ENCODE peak calls at places on chromosomes 3 and 15, in six cellular contexts. One of them, this sample, is unnamed.

GRCh38 chr3:38627956-38628355 is 21.5 kb downstream of the SCN5A start:
- DNase-seq in A549: peak; percentile 37
- DNase-seq in IMR-90: no peak
- DNase-seq in suprapubic skin: no peak
- DNase-seq in ovary: no peak
- DNase-seq in breast epithelium: no peak
- DNase-seq in this sample: no peak

GRCh38 chr15:39413558-39413957 is 167.3 kb upstream of the THBS1 start:
- DNase-seq in A549: no peak
- DNase-seq in IMR-90: peak; percentile 35
- DNase-seq in suprapubic skin: no peak
- DNase-seq in ovary: no peak
- DNase-seq in breast epithelium: no peak
- DNase-seq in this sample: no peak

GRCh38 chr3:51390600-51391074 is 448 bp upstream of the RBM15B start:
- DNase-seq in A549: no peak
- DNase-seq in IMR-90: no peak
- DNase-seq in suprapubic skin: no peak
- DNase-seq in ovary: no peak
- DNase-seq in breast epithelium: no peak
- DNase-seq in this sample: no peak

GRCh38 chr3:131988209-131988608 is 46.6 kb downstream of the CPNE4 start:
- DNase-seq in A549: no peak
- DNase-seq in IMR-90: no peak
- DNase-seq in suprapubic skin: no peak
- DNase-seq in ovary: no peak
- DNase-seq in breast epithelium: no peak
- DNase-seq in this sample: no peak

GRCh38 chr3:18579659-18580058 is 154.5 kb upstream of the SATB1 start:
- DNase-seq in A549: no peak
- DNase-seq in IMR-90: no peak
- DNase-seq in suprapubic skin: no peak
- DNase-seq in ovary: no peak
- DNase-seq in breast epithelium: no peak
- DNase-seq in this sample: no peak

GRCh38 chr3:46913644-46914043 is 36.1 kb downstream of the PTH1R start:
- DNase-seq in A549: no peak
- DNase-seq in IMR-90: peak; percentile 81
- DNase-seq in suprapubic skin: no peak
- DNase-seq in ovary: no peak
- DNase-seq in breast epithelium: peak; percentile 74
- DNase-seq in this sample: no peak

GRCh38 chr15:56249080-56249479 is 5.4 kb upstream of the RFX7 start:
- DNase-seq in A549: no peak
- DNase-seq in IMR-90: peak; percentile 58
- DNase-seq in suprapubic skin: no peak
- DNase-seq in ovary: no peak
- DNase-seq in breast epithelium: no peak
- DNase-seq in this sample: no peak

GRCh38 chr3:132543016-132543739 is 53.9 kb upstream of the ACKR4 start:
- DNase-seq in A549: no peak
- DNase-seq in IMR-90: peak; percentile 97
- DNase-seq in suprapubic skin: no peak
- DNase-seq in ovary: no peak
- DNase-seq in breast epithelium: no peak
- DNase-seq in this sample: no peak

GRCh38 chr15:55627730-55628368 is 39.7 kb upstream of the PYGO1 start:
- DNase-seq in A549: peak; percentile 89
- DNase-seq in IMR-90: peak; percentile 95
- DNase-seq in suprapubic skin: no peak
- DNase-seq in ovary: no peak
- DNase-seq in breast epithelium: no peak
- DNase-seq in this sample: no peak

DNA sequence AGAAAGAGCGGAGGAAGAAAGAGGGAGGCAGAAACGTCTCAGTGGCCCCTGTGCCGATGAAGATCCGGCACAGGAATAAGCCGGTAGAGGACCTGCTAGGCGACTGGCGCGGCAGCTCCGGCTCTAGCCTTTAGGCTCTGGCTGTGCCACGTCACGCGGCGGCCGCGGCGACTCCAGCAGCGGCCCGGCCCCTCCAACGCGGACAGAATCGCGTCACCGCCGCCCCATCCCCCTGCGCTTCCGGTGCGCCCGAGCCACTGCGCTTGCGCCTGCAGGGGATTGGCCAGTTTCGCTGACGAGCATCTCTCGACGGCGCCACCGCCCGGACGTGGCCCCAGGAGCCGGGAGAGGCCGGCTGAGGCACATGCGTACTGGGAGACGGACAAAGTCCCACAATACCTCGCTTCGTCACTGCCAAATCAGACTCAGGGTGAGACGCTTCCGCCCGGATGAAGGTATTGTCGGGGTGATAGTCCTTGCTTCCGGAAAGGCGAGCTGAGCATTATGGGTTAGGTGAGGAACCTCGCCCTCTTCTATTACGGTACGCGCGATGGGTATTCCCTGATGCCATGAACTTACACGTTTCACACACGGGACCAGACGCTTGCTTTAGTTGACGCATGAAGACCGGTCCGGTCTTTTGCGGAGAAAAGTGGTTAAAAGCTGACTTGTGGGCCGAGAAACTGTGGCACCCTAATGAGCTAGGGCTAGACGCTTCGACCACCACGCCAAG is at the start of gene ARF4:
- DNase-seq in A549: peak; percentile 96
- DNase-seq in IMR-90: peak; percentile 99
- DNase-seq in suprapubic skin: peak; percentile 99
- DNase-seq in ovary: peak; percentile 99
- DNase-seq in breast epithelium: peak; percentile 99
- DNase-seq in this sample: peak; percentile 100
- TF ChIP-seq POLR2A in A549: peak; percentile 78
- TF ChIP-seq POLR2A in IMR-90: peak; percentile 99
- TF ChIP-seq POLR2A in suprapubic skin: peak; percentile 88
- TF ChIP-seq POLR2A in ovary: peak; percentile 98
- TF ChIP-seq POLR2A in breast epithelium: peak; percentile 94
- TF ChIP-seq POLR2A in this sample: peak; percentile 98

DNA sequence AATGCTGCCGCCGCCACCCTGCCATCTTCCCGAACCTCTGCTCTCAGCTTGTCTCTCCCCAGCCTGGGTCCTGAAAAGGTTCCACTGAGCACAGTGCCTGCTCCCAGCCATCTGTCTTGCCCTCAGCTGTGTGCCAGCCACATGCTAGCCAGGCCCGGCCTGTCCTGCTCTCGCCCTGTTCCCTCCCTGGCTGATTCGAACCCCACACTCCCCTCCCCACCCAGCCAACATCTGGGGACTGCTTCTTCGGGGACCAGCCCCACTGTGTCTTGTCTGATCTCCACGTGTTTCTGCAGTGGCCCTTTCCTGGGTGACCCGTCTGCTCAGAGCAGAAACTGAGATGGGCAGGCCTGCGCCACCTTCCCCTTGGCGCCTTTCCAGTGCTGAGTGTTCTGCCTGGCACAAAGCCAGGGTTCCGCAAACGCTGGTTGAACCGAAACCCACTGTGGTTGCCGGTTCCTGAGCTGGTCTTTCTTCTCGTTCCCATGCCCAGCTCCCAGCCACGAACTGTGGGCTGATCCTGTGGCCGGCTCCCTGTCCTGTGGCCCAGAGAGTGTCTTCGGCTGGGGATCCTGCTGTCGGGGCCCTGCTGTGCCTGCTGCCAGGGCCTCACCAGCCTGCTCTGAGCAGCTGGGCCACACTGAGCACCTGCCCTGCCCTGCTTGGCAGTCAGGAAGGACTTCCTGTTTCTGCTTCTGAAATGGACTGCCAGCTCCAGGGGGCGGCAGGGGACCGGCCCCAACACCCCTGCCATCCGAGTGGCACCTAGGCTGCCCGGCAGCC is 62.7 kb upstream of the KLF13 start:
- DNase-seq in A549: no peak
- DNase-seq in IMR-90: no peak
- DNase-seq in suprapubic skin: peak; percentile 85
- DNase-seq in ovary: peak; percentile 32
- DNase-seq in breast epithelium: peak; percentile 58
- DNase-seq in this sample: peak; percentile 94
- H3K4me1 ChIP-seq in A549: peaks cover 24% of the 10 kb centered on the region
- H3K4me1 ChIP-seq in IMR-90: no peaks in the 10 kb centered on the region
- H3K4me1 ChIP-seq in suprapubic skin: peaks cover 39% of the 10 kb centered on the region
- H3K4me1 ChIP-seq in ovary: no peaks in the 10 kb centered on the region
- H3K4me1 ChIP-seq in breast epithelium: peaks cover 2% of the 10 kb centered on the region
- H3K4me1 ChIP-seq in this sample: peaks cover 33% of the 10 kb centered on the region

GRCh38 chr3:14178247-14179113 is at the start of the genes LSM3 and XPC:
- DNase-seq in A549: peak; percentile 90
- DNase-seq in IMR-90: peak; percentile 99
- DNase-seq in suprapubic skin: peak; percentile 98
- DNase-seq in ovary: peak; percentile 98
- DNase-seq in breast epithelium: peak; percentile 96
- DNase-seq in this sample: peak; percentile 99
- TF ChIP-seq POLR2A in A549: peak; percentile 87
- TF ChIP-seq POLR2A in IMR-90: peak; percentile 96
- TF ChIP-seq POLR2A in suprapubic skin: peak; percentile 91
- TF ChIP-seq POLR2A in ovary: peak; percentile 98
- TF ChIP-seq POLR2A in breast epithelium: peak; percentile 95
- TF ChIP-seq POLR2A in this sample: peak; percentile 82

DNA sequence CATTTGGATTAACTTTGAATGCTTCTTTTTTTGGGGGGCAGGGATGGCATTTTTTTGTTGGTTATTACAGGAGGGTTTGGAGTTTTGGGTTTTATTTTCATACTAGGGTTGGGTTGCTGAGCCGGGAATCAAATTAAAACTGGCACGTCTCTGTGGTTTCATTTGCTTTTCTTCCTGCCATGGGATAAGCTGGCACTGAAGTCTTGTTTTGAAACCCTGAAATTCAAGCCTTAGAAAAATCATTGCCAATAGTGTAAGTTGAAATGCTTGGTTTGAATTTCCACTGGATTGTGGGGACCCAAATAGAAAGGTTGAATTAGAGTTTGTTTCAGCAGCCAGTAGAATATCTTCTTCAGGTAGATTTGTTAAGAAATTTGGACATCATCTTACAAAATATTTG is 193.1 kb upstream of the DCBLD2 start:
- DNase-seq in A549: no peak
- DNase-seq in IMR-90: no peak
- DNase-seq in suprapubic skin: no peak
- DNase-seq in ovary: no peak
- DNase-seq in breast epithelium: no peak
- DNase-seq in this sample: no peak
- H3K4me1 ChIP-seq in A549: no peaks in the 10 kb centered on the region
- H3K4me1 ChIP-seq in IMR-90: no peaks in the 10 kb centered on the region
- H3K4me1 ChIP-seq in suprapubic skin: no peaks in the 10 kb centered on the region
- H3K4me1 ChIP-seq in ovary: no peaks in the 10 kb centered on the region
- H3K4me1 ChIP-seq in breast epithelium: no peaks in the 10 kb centered on the region
- H3K4me1 ChIP-seq in this sample: no peaks in the 10 kb centered on the region

GRCh38 chr15:40763801-40764765 is at the start of gene GCHFR:
- DNase-seq in A549: peak; percentile 67
- DNase-seq in IMR-90: peak; percentile 47
- DNase-seq in suprapubic skin: peak; percentile 92
- DNase-seq in ovary: peak; percentile 86
- DNase-seq in breast epithelium: peak; percentile 79
- DNase-seq in this sample: no peak
- TF ChIP-seq POLR2A in A549: peak; percentile 6
- TF ChIP-seq POLR2A in IMR-90: no peak
- TF ChIP-seq POLR2A in suprapubic skin: no peak
- TF ChIP-seq POLR2A in ovary: peak; percentile 38
- TF ChIP-seq POLR2A in breast epithelium: no peak
- TF ChIP-seq POLR2A in this sample: no peak

GRCh38 chr3:41369838-41370237 is 170.5 kb downstream of the CTNNB1 start:
- DNase-seq in A549: no peak
- DNase-seq in IMR-90: no peak
- DNase-seq in suprapubic skin: no peak
- DNase-seq in ovary: no peak
- DNase-seq in breast epithelium: no peak
- DNase-seq in this sample: no peak
- H3K4me1 ChIP-seq in A549: no peaks in the 10 kb centered on the region
- H3K4me1 ChIP-seq in IMR-90: no peaks in the 10 kb centered on the region
- H3K4me1 ChIP-seq in suprapubic skin: peaks cover 12% of the 10 kb centered on the region
- H3K4me1 ChIP-seq in ovary: no peaks in the 10 kb centered on the region
- H3K4me1 ChIP-seq in breast epithelium: no peaks in the 10 kb centered on the region
- H3K4me1 ChIP-seq in this sample: no peaks in the 10 kb centered on the region

DNA sequence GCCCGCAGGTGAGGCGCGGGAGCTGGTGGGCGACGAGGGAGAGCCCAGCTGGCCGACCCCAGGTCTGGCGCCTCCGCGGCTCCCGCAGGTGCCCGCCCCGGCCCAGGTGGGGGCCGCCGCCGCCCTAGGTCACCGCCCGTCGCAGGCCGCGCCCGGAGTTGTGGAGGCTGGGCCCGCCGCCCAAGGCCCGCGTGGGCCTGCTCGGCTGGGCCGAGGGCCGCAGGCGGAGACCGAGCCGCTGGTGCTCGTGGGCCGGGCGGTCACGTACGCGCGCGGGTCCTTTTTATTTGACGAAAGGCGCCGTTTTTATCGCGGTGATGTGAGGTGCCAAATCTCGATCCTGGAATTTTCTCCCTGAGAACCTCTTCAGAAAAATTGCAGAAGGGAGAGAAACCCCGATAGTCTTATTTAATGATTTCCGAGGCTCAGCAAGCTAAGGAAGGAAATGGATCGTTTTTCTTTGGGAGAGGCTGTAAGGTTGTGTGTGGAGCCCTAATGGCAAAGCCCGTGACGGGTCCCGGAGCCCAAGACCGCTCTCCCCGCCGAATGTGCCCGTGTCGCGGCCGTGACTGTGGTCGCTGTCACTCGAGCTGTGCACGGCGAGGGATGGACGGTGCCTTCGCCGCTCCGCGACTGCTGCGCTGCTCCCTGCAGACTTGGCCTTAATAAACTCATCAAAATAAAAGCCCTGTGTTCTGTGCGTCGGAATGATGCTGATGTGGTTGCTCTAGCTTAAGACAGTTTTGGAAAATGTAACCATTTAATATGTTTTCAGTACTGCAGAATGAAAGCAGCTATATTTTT is 603 bp downstream of the APPL1 start:
- DNase-seq in A549: peak; percentile 14
- DNase-seq in IMR-90: peak; percentile 41
- DNase-seq in suprapubic skin: no peak
- DNase-seq in ovary: peak; percentile 56
- DNase-seq in breast epithelium: peak; percentile 57
- DNase-seq in this sample: no peak
- TF ChIP-seq POLR2A in A549: no peak
- TF ChIP-seq POLR2A in IMR-90: no peak
- TF ChIP-seq POLR2A in suprapubic skin: no peak
- TF ChIP-seq POLR2A in ovary: peak; percentile 44
- TF ChIP-seq POLR2A in breast epithelium: no peak
- TF ChIP-seq POLR2A in this sample: no peak

GRCh38 chr3:161991901-161992300 is 495.3 kb downstream of the OTOL1 start:
- DNase-seq in A549: no peak
- DNase-seq in IMR-90: no peak
- DNase-seq in suprapubic skin: no peak
- DNase-seq in ovary: no peak
- DNase-seq in breast epithelium: no peak
- DNase-seq in this sample: no peak
- H3K4me1 ChIP-seq in A549: no peaks in the 10 kb centered on the region
- H3K4me1 ChIP-seq in IMR-90: no peaks in the 10 kb centered on the region
- H3K4me1 ChIP-seq in suprapubic skin: no peaks in the 10 kb centered on the region
- H3K4me1 ChIP-seq in ovary: no peaks in the 10 kb centered on the region
- H3K4me1 ChIP-seq in breast epithelium: no peaks in the 10 kb centered on the region
- H3K4me1 ChIP-seq in this sample: no peaks in the 10 kb centered on the region

DNA sequence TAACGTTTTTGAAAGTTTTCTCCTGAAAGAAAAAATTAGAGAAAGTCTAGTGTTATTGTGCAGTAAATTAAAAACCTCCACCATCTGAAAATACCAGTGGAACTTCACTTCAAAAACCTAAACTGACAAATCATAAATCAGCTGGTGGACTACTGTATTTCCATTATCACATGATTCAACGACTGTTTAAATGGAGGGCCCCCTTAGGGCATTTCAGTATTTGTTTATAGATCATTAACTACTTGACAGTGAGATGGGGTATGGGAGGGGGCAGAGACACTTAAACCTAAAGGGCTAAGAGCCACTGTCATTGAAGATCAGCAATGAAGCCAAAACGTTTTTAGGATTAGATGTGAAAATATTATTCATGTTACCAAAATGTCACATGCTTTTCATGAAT is 8.8 kb upstream of the C15orf61 start:
- DNase-seq in A549: no peak
- DNase-seq in IMR-90: no peak
- DNase-seq in suprapubic skin: no peak
- DNase-seq in ovary: no peak
- DNase-seq in breast epithelium: no peak
- DNase-seq in this sample: no peak
- TF ChIP-seq POLR2A in A549: no peak
- TF ChIP-seq POLR2A in IMR-90: no peak
- TF ChIP-seq POLR2A in suprapubic skin: no peak
- TF ChIP-seq POLR2A in ovary: no peak
- TF ChIP-seq POLR2A in breast epithelium: no peak
- TF ChIP-seq POLR2A in this sample: no peak

This sample was measured in esophagus muscularis mucosa.